ENCODE peak calls at places on chromosomes 2 and 18, in nine cellular contexts. O is caudate nucleus; W is CD8-positive, alpha-beta T cell; T is transverse colon; J is HepG2; P is adrenal gland; L is right lobe of liver; A is uterus; N is heart left ventricle. E is an unnamed sample.

GRCh38 chr2:192828175-192828574 is 633.4 kb upstream of the TMEFF2 start:
- DNase-seq in O (no peak), W (no peak), T (peak), J (no peak), P (no peak), L (no peak), A (no peak), N (no peak), E (no peak)

GRCh38 chr2:83042053-83042452 is 1417.0 kb downstream of the SUCLG1 start:
- DNase-seq in O (no peak), W (no peak), T (no peak), J (no peak), P (no peak), L (no peak), A (no peak), N (no peak), E (no peak)

GRCh38 chr18:78178812-78179211 is 800.8 kb upstream of the SALL3 start:
- DNase-seq in O (no peak), W (no peak), T (no peak), J (no peak), P (no peak), L (no peak), A (no peak), N (no peak), E (no peak)

GRCh38 chr18:76450912-76451421 is 44.1 kb downstream of the ZNF516 start:
- DNase-seq in O (no peak), W (no peak), T (peak), J (no peak), P (peak), L (peak), A (no peak), N (peak), E (no peak)

GRCh38 chr2:172945511-172945850 is 130.2 kb upstream of the MAP3K20 start:
- DNase-seq in O (no peak), W (no peak), T (no peak), J (no peak), P (no peak), L (no peak), A (no peak), N (no peak), E (no peak)

GRCh38 chr2:166593403-166593802 is 99.4 kb upstream of the SCN7A start:
- DNase-seq in O (no peak), W (no peak), T (no peak), J (no peak), P (no peak), L (no peak), A (no peak), N (no peak), E (no peak)

GRCh38 chr2:84832772-84833461 is 48.0 kb downstream of the TRABD2A start:
- DNase-seq in O (no peak), W (no peak), T (peak), J (no peak), P (peak), L (peak), A (no peak), N (peak), E (peak)

GRCh38 chr2:62292190-62292589 is 96.3 kb downstream of the B3GNT2 start:
- DNase-seq in O (no peak), W (no peak), T (peak), J (peak), P (peak), L (no peak), A (peak), N (no peak), E (no peak)

GRCh38 chr18:79982736-79983135 is 5.6 kb downstream of the TXNL4A start:
- DNase-seq in O (peak), W (no peak), T (no peak), J (no peak), P (no peak), L (no peak), A (no peak), N (no peak), E (no peak)

GRCh38 chr2:168565112-168565511 is 109.0 kb downstream of the CERS6 start:
- DNase-seq in O (no peak), W (no peak), T (no peak), J (no peak), P (no peak), L (no peak), A (peak), N (no peak), E (no peak)

GRCh38 chr2:234587341-234588053 is 90.6 kb upstream of the ARL4C start:
- DNase-seq in O (no peak), W (no peak), T (no peak), J (no peak), P (no peak), L (no peak), A (no peak), N (no peak), E (no peak)

GRCh38 chr2:181281206-181281832 is 175.9 kb upstream of the ITGA4 start:
- DNase-seq in O (no peak), W (no peak), T (no peak), J (no peak), P (no peak), L (no peak), A (no peak), N (no peak), E (no peak)

GRCh38 chr2:1910562-1911256 is 166.4 kb upstream of the PXDN start:
- DNase-seq in O (no peak), W (no peak), T (no peak), J (no peak), P (no peak), L (no peak), A (no peak), N (no peak), E (no peak)

GRCh38 chr2:75606851-75607798 is 39.5 kb upstream of the MRPL19 start:
- DNase-seq in O (no peak), W (no peak), T (no peak), J (no peak), P (no peak), L (no peak), A (no peak), N (no peak), E (no peak)

GRCh38 chr2:135212757-135213156 is 160.7 kb downstream of the RAB3GAP1 start:
- DNase-seq in O (no peak), W (no peak), T (no peak), J (no peak), P (no peak), L (no peak), A (no peak), N (peak), E (no peak)

GRCh38 chr18:3810271-3810670 is 360.3 kb downstream of the TGIF1 start:
- DNase-seq in O (no peak), W (no peak), T (no peak), J (no peak), P (no peak), L (no peak), A (no peak), N (no peak), E (no peak)

GRCh38 chr18:6284761-6285160 is 129.9 kb downstream of the L3MBTL4 start:
- DNase-seq in O (no peak), W (no peak), T (no peak), J (no peak), P (no peak), L (no peak), A (no peak), N (no peak), E (no peak)

GRCh38 chr2:32064021-32064678 is 794 bp downstream of the SPAST start:
- DNase-seq in O (no peak), W (peak), T (peak), J (no peak), P (peak), L (no peak), A (no peak), N (peak), E (peak)

GRCh38 chr18:46366211-46366610 is 262.0 kb downstream of the HAUS1 start:
- DNase-seq in O (no peak), W (no peak), T (no peak), J (no peak), P (no peak), L (no peak), A (no peak), N (no peak), E (no peak)

GRCh38 chr18:49461602-49461977 is 1.1 kb upstream of the DYM start:
- DNase-seq in O (no peak), W (no peak), T (no peak), J (no peak), P (no peak), L (no peak), A (no peak), N (no peak), E (no peak)

GRCh38 chr2:263022-263738 is 652 bp downstream of the SH3YL1 start:
- DNase-seq in O (no peak), W (no peak), T (peak), J (no peak), P (no peak), L (no peak), A (no peak), N (no peak), E (no peak)
- H3K27ac ChIP-seq in O (no peak), W (peak), T (peak), J (peak), P (peak), L (no peak), A (no peak), N (no peak), E (no peak)

GRCh38 chr2:106085441-106085911 is 108.6 kb downstream of the UXS1 start:
- DNase-seq in O (no peak), W (peak), T (peak), J (peak), P (peak), L (no peak), A (no peak), N (peak), E (no peak)
- H3K27ac ChIP-seq in O (peak), W (peak), T (no peak), J (no peak), P (no peak), L (no peak), A (no peak), N (peak), E (no peak)

DNA sequence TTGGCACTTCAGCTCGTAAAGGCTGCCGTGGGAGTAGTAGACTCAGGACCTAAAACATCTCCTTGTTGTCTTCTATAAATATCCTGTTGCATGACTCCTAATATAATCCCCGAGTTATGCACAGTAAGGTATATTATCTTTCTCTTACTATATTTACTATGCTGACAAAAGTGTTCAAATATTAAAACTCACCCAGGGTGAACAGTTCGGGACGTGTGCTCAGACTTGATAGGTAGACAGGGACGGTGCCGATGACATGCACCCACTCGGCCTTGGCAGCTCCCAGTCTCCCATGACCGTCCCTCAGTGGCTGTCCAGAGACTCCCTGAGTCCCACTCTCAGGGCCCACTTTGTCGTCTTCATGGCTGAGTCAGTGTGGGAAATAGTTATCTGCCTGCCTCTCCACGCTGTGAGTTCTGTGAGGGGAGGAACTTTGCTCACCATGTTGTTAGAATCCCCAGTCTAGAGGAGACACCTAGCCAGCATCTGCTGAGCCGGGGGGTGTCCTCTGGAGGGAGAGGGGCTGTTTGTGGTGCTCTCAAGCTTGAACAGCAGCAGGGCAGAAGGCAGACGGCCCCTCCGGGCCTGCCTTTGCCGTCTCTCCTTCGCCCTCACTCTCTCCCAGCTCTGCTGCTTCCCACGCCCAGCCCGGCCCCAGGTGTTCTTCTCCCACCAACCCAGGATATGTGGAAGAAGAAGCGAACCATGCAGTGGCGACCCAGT is 75.0 kb downstream of the DGKD start:
- DNase-seq in O (no peak), W (no peak), T (no peak), J (no peak), P (no peak), L (no peak), A (no peak), N (no peak), E (no peak)
- H3K27ac ChIP-seq in O (no peak), W (no peak), T (no peak), J (no peak), P (no peak), L (no peak), A (no peak), N (peak), E (no peak)

GRCh38 chr2:236168110-236169067 is at the start of gene GBX2:
- DNase-seq in O (no peak), W (no peak), T (peak), J (no peak), P (peak), L (no peak), A (no peak), N (no peak), E (no peak)
- H3K27ac ChIP-seq in O (no peak), W (no peak), T (no peak), J (no peak), P (no peak), L (no peak), A (no peak), N (no peak), E (no peak)

GRCh38 chr2:120862254-120863172 is 126.8 kb downstream of the GLI2 start:
- DNase-seq in O (no peak), W (no peak), T (no peak), J (no peak), P (no peak), L (no peak), A (no peak), N (no peak), E (peak)

GRCh38 chr2:120864981-120865380 is 129.3 kb downstream of the GLI2 start:
- DNase-seq in O (no peak), W (no peak), T (no peak), J (no peak), P (no peak), L (peak), A (no peak), N (no peak), E (peak)

GRCh38 chr2:120863173-120863545 is 127.5 kb downstream of the GLI2 start:
- DNase-seq in O (no peak), W (no peak), T (no peak), J (no peak), P (no peak), L (peak), A (peak), N (no peak), E (peak)

GRCh38 chr2:120865656-120866055 is 130.0 kb downstream of the GLI2 start:
- DNase-seq in O (no peak), W (no peak), T (no peak), J (no peak), P (no peak), L (peak), A (no peak), N (no peak), E (peak)

GRCh38 chr2:120863661-120864320 is 128.1 kb downstream of the GLI2 start:
- DNase-seq in O (no peak), W (no peak), T (no peak), J (no peak), P (peak), L (peak), A (peak), N (no peak), E (peak)
- H3K27ac ChIP-seq in O (no peak), W (no peak), T (no peak), J (no peak), P (no peak), L (no peak), A (peak), N (no peak), E (no peak)

GRCh38 chr2:71277159-71277498 is 50.2 kb upstream of the PAIP2B start:
- DNase-seq in O (no peak), W (no peak), T (no peak), J (no peak), P (no peak), L (no peak), A (no peak), N (no peak), E (no peak)
- H3K27ac ChIP-seq in O (peak), W (no peak), T (peak), J (no peak), P (no peak), L (peak), A (peak), N (peak), E (no peak)

GRCh38 chr2:86239326-86239725 is 40.1 kb downstream of the MRPL35 start:
- DNase-seq in O (no peak), W (no peak), T (no peak), J (no peak), P (no peak), L (no peak), A (no peak), N (no peak), E (no peak)

GRCh38 chr2:86241611-86242010 is 42.4 kb downstream of the MRPL35 start:
- DNase-seq in O (no peak), W (no peak), T (no peak), J (no peak), P (no peak), L (no peak), A (no peak), N (no peak), E (no peak)

GRCh38 chr2:86238354-86238753 is 39.1 kb downstream of the MRPL35 start:
- DNase-seq in O (no peak), W (no peak), T (no peak), J (no peak), P (no peak), L (no peak), A (no peak), N (no peak), E (no peak)

GRCh38 chr2:86239745-86240144 is 40.5 kb downstream of the MRPL35 start:
- DNase-seq in O (no peak), W (no peak), T (no peak), J (no peak), P (no peak), L (no peak), A (no peak), N (no peak), E (no peak)

GRCh38 chr2:86240251-86240650 is 41.0 kb downstream of the MRPL35 start:
- DNase-seq in O (no peak), W (no peak), T (no peak), J (no peak), P (no peak), L (no peak), A (no peak), N (no peak), E (no peak)
- H3K27ac ChIP-seq in O (no peak), W (no peak), T (no peak), J (no peak), P (no peak), L (no peak), A (no peak), N (no peak), E (no peak)

DNA sequence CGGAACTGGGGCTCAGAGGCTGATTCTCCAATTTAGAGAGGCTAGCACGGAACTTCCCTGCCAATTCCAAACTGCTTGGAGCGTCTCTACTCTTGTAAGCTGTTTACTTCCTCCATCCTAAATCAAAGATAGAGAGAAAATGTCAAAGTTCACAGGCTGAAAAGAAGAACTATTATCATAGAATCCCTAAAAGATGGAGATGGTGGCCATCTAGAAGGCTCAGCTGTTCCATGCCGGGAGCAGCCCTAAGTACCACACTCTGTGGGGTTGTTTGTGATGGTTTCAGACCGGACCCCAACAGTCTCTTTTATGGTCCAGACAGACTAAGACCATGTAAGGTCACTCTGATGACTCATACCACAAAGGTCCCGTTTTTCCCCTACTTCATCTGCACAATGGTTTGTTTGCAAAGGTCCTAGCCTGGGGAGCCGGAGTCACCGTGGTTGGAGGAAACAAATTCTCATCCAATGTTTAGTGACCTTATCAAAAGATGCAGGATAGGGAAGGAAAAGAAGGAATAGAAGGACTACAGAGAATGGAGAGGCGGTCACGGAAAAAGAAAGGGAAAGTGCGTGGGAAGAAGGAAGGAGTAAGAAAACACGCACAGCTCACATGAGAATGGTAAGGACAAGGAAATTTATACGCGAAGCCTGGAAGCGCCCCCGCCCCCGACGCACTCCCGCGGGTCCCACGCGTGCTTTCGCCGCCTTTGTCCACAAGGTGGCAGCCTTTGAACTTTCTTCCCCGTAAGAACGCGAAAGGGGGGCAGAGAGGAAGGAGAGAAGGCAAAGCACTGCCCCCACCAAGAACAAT is 463 bp upstream of the ANTXR1 start:
- DNase-seq in O (peak), W (peak), T (peak), J (peak), P (peak), L (peak), A (peak), N (peak), E (peak)
- H3K27ac ChIP-seq in O (no peak), W (no peak), T (peak), J (no peak), P (no peak), L (no peak), A (peak), N (no peak), E (no peak)

GRCh38 chr2:9757430-9758287 is 85.6 kb upstream of the TAF1B start:
- DNase-seq in O (no peak), W (no peak), T (no peak), J (no peak), P (no peak), L (no peak), A (no peak), N (peak), E (peak)
- H3K27ac ChIP-seq in O (no peak), W (no peak), T (no peak), J (no peak), P (no peak), L (no peak), A (no peak), N (peak), E (no peak)

GRCh38 chr2:134124047-134124753 is 129.7 kb upstream of the MGAT5 start:
- DNase-seq in O (no peak), W (no peak), T (peak), J (peak), P (no peak), L (no peak), A (no peak), N (no peak), E (no peak)
- H3K27ac ChIP-seq in O (no peak), W (no peak), T (peak), J (peak), P (no peak), L (no peak), A (no peak), N (no peak), E (no peak)